ENCODE peak calls at places on chromosome 15, in seven cellular contexts. W is NCI-H524; S is fibroblast of mammary gland; X is activated CD4-positive, alpha-beta memory T cell treated with anti-CD3 and anti-CD28 coated beads, Interleukin-2, amount 10 ng/mL, durations not matched to agents 7 days and 5 days; M is cardiac fibroblast; R is ACHN; T is A172. P is an unnamed sample.

GRCh38 chr15:60223161-60223560 is 174.6 kb downstream of the ANXA2 start:
- DNase-seq in W (no peak), S (no peak), X (no peak), M (no peak), R (peak), T (no peak), P (no peak)

GRCh38 chr15:100279446-100279845 is 62.3 kb downstream of the ADAMTS17 start:
- DNase-seq in W (no peak), S (no peak), X (no peak), M (no peak), R (no peak), T (no peak), P (no peak)

GRCh38 chr15:31359722-31360111 is 33.1 kb downstream of the KLF13 start:
- DNase-seq in W (peak), S (no peak), X (no peak), M (no peak), R (no peak), T (no peak), P (no peak)

GRCh38 chr15:95152741-95153140 is 921.4 kb downstream of the MCTP2 start:
- DNase-seq in W (no peak), S (no peak), X (no peak), M (no peak), R (no peak), T (no peak), P (no peak)

GRCh38 chr15:58081446-58081845 is 15.9 kb upstream of the ALDH1A2 start:
- DNase-seq in W (no peak), S (peak), X (no peak), M (peak), R (no peak), T (no peak), P (no peak)

GRCh38 chr15:65110676-65111292 is 4.2 kb downstream of the UBAP1L start:
- DNase-seq in W (peak), S (peak), X (no peak), M (peak), R (no peak), T (peak), P (no peak)

GRCh38 chr15:95840004-95840403 is 490.5 kb upstream of the NR2F2 start:
- DNase-seq in W (no peak), S (peak), X (no peak), M (peak), R (no peak), T (no peak), P (no peak)

GRCh38 chr15:81473946-81474345 is 99.9 kb upstream of the TMC3 start:
- DNase-seq in W (peak), S (no peak), X (no peak), M (no peak), R (no peak), T (no peak), P (no peak)

GRCh38 chr15:41690636-41691035 is 30.4 kb downstream of the MGA start:
- DNase-seq in W (no peak), S (no peak), X (no peak), M (peak), R (no peak), T (no peak), P (no peak)